ENCODE peak calls at places on chromosomes 5 and 9, in four cellular contexts. A, P, R and T are unnamed samples.

GRCh38 chr9:88280816-88281382 is 107.3 kb upstream of the SPIN1 start:
- DNase-seq in A (peak), P (peak), R (no peak), T (peak)

GRCh38 chr9:88957526-88957925 is 33.7 kb upstream of the S1PR3 start:
- DNase-seq in A (no peak), P (no peak), R (no peak), T (no peak)

GRCh38 chr5:168780888-168781287 is 201.7 kb upstream of the PANK3 start:
- DNase-seq in A (no peak), P (no peak), R (no peak), T (no peak)

GRCh38 chr9:91039125-91039834 is 237.7 kb downstream of the SYK start:
- DNase-seq in A (no peak), P (no peak), R (no peak), T (no peak)

GRCh38 chr5:126680215-126680817 is 79.6 kb downstream of the PHAX start:
- DNase-seq in A (no peak), P (peak), R (peak), T (peak)

GRCh38 chr9:1876891-1877496 is 138.2 kb upstream of the SMARCA2 start:
- DNase-seq in A (no peak), P (no peak), R (no peak), T (no peak)

GRCh38 chr5:39475055-39475454 is 50.3 kb upstream of the DAB2 start:
- DNase-seq in A (no peak), P (no peak), R (no peak), T (no peak)

GRCh38 chr9:23606107-23606506 is 219.9 kb downstream of the ELAVL2 start:
- DNase-seq in A (no peak), P (no peak), R (no peak), T (no peak)

GRCh38 chr5:116573617-116574431 is 799 bp downstream of the SEMA6A start:
- DNase-seq in A (no peak), P (peak), R (no peak), T (peak)

GRCh38 chr5:33343661-33344327 is 97.0 kb upstream of the TARS1 start:
- DNase-seq in A (no peak), P (no peak), R (no peak), T (no peak)
- TF ChIP-seq MAX in A (no peak), P (peak), R (no peak), T (no peak)

DNA sequence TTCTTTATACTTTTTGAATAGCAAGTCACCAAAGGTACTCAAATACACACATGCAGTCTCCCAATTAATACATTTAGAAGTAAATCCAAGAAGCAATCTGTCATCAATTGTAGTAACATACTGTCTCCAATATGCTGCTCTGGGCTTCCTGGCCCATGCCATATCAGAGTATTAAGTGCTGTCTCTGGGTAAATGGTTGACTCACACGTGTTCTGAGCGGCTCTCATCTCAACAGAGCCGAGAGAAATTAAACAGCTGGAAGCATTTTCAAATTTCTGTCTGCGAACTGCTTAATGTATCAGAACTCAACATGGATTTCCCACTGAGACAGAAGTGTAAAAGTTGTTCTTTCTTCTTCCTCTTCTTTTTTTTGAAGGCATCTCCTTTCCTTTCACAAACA is 247.3 kb upstream of the TAS2R1 start:
- DNase-seq in A (no peak), P (no peak), R (no peak), T (no peak)
- TF ChIP-seq TEAD4 in A (no peak), P (no peak), R (no peak), T (no peak)

GRCh38 chr9:135230386-135230765 is 142.9 kb downstream of the OLFM1 start:
- DNase-seq in A (no peak), P (no peak), R (no peak), T (peak)
- TF ChIP-seq MAX in A (no peak), P (no peak), R (no peak), T (no peak)

GRCh38 chr9:115107701-115108100 is 10.3 kb downstream of the TNC start:
- DNase-seq in A (no peak), P (no peak), R (no peak), T (no peak)

GRCh38 chr9:115103746-115104477 is 14.0 kb downstream of the TNC start:
- DNase-seq in A (no peak), P (no peak), R (no peak), T (no peak)

GRCh38 chr9:115106642-115107041 is 11.3 kb downstream of the TNC start:
- DNase-seq in A (no peak), P (no peak), R (no peak), T (no peak)

GRCh38 chr9:115104908-115105307 is 13.0 kb downstream of the TNC start:
- DNase-seq in A (no peak), P (no peak), R (no peak), T (no peak)

GRCh38 chr9:115106001-115106400 is 12.0 kb downstream of the TNC start:
- DNase-seq in A (no peak), P (no peak), R (no peak), T (no peak)
- TF ChIP-seq TEAD4 in A (no peak), P (no peak), R (no peak), T (no peak)

DNA sequence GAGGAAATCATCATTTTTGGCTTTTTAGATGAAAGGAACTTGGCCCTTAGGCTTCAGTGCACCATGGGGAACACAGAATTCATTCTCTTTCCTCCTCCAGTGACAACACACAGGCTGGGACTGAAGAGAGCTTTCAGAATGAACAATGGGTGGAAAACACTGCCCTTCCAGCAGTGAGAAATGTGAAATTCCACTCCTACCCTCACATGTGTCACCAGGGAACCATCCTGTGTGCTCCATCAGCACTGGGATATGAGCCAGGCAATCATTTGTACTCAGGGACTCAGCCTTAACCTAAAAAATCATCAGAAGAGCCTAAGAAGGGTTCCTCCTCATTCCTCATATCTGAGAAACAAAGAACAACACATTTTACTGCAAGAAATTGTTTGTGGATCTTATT is 134.2 kb downstream of the PPP2R2B start:
- DNase-seq in A (no peak), P (no peak), R (no peak), T (no peak)
- TF ChIP-seq MAX in A (no peak), P (peak), R (no peak), T (no peak)

DNA sequence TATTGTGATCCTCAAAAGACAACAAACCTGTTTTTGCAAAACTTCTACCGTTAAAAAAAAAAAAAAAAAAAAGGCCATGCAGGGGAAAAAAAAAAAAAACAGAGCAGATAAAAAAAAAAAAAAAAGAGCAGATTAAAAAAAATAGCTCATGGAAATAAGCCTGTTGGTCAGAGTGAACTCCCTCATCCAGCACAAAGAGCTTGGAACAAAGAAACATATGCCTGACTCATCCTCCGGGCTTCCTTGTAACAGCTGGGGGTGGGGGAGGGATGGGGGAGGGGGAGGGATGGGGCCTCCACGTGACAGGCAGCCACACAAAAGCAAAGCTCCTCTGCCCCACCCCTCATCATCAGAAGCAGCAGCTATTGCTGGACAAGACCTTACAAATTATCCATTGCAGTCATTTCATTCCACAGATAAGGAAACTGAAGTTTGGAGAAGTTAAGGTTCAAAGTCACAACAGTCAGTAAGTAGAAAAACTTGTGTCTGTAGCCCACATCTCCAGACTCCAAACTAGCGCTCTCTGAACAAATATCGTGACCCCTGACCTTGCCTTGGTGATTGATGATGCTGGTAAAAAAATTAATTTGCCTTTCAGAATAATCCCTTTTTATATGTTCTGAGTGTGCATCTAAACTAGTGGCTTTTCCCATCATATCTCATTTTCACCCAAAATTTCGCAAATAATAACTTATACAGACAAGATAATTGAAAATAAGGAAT is 38.9 kb downstream of the SLC35D2 start:
- DNase-seq in A (no peak), P (peak), R (peak), T (no peak)
- TF ChIP-seq TEAD4 in A (no peak), P (no peak), R (no peak), T (no peak)

DNA sequence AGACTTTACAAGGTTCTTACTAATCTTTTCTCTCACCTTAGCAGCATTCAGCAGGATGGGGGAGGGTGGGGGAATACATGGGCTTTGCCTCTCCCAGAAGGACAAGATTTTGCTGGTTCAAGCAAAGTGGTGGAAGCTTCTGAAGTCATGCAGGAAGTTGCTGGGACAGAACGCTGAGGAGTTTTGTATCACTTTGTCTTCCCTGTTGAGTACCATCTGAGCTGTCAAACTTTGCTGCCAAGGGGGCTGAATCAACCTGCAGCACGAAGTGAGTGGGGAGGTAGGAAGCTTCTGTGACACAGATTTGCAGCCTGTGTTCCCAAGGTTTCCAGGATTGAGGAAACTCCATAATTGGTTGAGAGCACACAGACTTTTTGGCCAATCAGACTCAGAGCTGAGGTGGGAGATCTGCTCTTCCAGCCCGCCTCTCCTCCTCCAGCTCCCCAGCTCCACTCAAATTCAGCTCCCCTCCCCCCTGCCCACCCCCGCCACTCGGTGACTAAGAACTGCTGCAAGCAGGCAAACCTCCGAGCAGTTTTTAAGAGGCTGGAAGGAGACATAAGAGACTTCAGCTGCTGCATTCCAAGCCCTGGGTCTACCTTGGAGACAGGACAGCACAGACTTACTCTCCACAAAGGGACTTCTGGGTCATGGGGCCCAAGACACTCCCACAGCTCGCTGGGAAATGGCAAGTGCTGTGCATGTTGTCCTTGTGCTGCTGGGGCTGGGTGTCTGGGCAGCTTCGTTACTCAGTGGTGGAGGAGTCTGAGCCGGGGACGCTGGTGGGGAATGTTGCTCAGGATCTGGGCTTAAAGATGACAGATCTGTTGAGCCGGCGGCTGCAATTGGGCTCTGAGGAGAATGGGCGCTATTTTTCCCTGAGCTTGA is at the start of gene PCDHGC5:
- DNase-seq in A (no peak), P (no peak), R (no peak), T (no peak)
- TF ChIP-seq MAX in A (no peak), P (peak), R (no peak), T (no peak)